ENCODE peak calls at places on chromosome 10, in nine cellular contexts. One of them, this sample, is unnamed.

GRCh38 chr10:28179490-28180099 is 123.3 kb downstream of the MPP7 start:
- DNase-seq in B cell: no peak
- DNase-seq in nephron progenitor cell: peak
- DNase-seq in fibroblast of pulmonary artery: peak
- DNase-seq in cardiac fibroblast: peak
- DNase-seq in colonic mucosa: peak
- DNase-seq in Panc1: peak
- DNase-seq in choroid plexus epithelial cell: peak
- DNase-seq in gastrocnemius medialis: no peak
- DNase-seq in this sample: peak

GRCh38 chr10:113709221-113709838 is 29.6 kb downstream of the CASP7 start:
- DNase-seq in choroid plexus epithelial cell: peak
- DNase-seq in Panc1: no peak
- DNase-seq in cardiac fibroblast: peak
- DNase-seq in gastrocnemius medialis: no peak
- DNase-seq in fibroblast of pulmonary artery: peak
- DNase-seq in nephron progenitor cell: no peak
- DNase-seq in B cell: no peak
- DNase-seq in colonic mucosa: no peak
- DNase-seq in this sample: peak

GRCh38 chr10:107718868-107719267 is 554.4 kb upstream of the SORCS1 start:
- DNase-seq in gastrocnemius medialis: no peak
- DNase-seq in nephron progenitor cell: no peak
- DNase-seq in cardiac fibroblast: peak
- DNase-seq in colonic mucosa: no peak
- DNase-seq in fibroblast of pulmonary artery: no peak
- DNase-seq in choroid plexus epithelial cell: no peak
- DNase-seq in Panc1: no peak
- DNase-seq in B cell: no peak
- DNase-seq in this sample: no peak

GRCh38 chr10:23604613-23605012 is 165.7 kb downstream of the OTUD1 start:
- DNase-seq in Panc1: no peak
- DNase-seq in nephron progenitor cell: no peak
- DNase-seq in B cell: no peak
- DNase-seq in gastrocnemius medialis: no peak
- DNase-seq in fibroblast of pulmonary artery: no peak
- DNase-seq in colonic mucosa: no peak
- DNase-seq in cardiac fibroblast: no peak
- DNase-seq in choroid plexus epithelial cell: no peak
- DNase-seq in this sample: no peak

GRCh38 chr10:61136151-61136550 is 192.2 kb upstream of the RHOBTB1 start:
- DNase-seq in B cell: no peak
- DNase-seq in colonic mucosa: no peak
- DNase-seq in nephron progenitor cell: no peak
- DNase-seq in choroid plexus epithelial cell: peak
- DNase-seq in gastrocnemius medialis: no peak
- DNase-seq in fibroblast of pulmonary artery: peak
- DNase-seq in cardiac fibroblast: no peak
- DNase-seq in Panc1: peak
- DNase-seq in this sample: no peak

GRCh38 chr10:122326806-122327205 is 47.7 kb upstream of the PLEKHA1 start:
- DNase-seq in colonic mucosa: peak
- DNase-seq in B cell: no peak
- DNase-seq in nephron progenitor cell: no peak
- DNase-seq in gastrocnemius medialis: no peak
- DNase-seq in choroid plexus epithelial cell: no peak
- DNase-seq in cardiac fibroblast: no peak
- DNase-seq in Panc1: no peak
- DNase-seq in fibroblast of pulmonary artery: no peak
- DNase-seq in this sample: no peak

GRCh38 chr10:110354322-110354766 is 49.6 kb upstream of the SMNDC1 start:
- DNase-seq in nephron progenitor cell: peak
- DNase-seq in choroid plexus epithelial cell: peak
- DNase-seq in fibroblast of pulmonary artery: peak
- DNase-seq in B cell: peak
- DNase-seq in gastrocnemius medialis: no peak
- DNase-seq in colonic mucosa: peak
- DNase-seq in Panc1: peak
- DNase-seq in cardiac fibroblast: peak
- DNase-seq in this sample: peak

GRCh38 chr10:132697568-132698200 is 88.3 kb downstream of the NKX6-2 start:
- DNase-seq in gastrocnemius medialis: no peak
- DNase-seq in B cell: no peak
- DNase-seq in Panc1: no peak
- DNase-seq in choroid plexus epithelial cell: no peak
- DNase-seq in colonic mucosa: no peak
- DNase-seq in fibroblast of pulmonary artery: no peak
- DNase-seq in nephron progenitor cell: no peak
- DNase-seq in cardiac fibroblast: no peak
- DNase-seq in this sample: no peak

GRCh38 chr10:131251146-131251541 is 60.4 kb downstream of the TCERG1L start:
- DNase-seq in cardiac fibroblast: no peak
- DNase-seq in gastrocnemius medialis: no peak
- DNase-seq in colonic mucosa: no peak
- DNase-seq in fibroblast of pulmonary artery: no peak
- DNase-seq in nephron progenitor cell: peak
- DNase-seq in B cell: no peak
- DNase-seq in Panc1: no peak
- DNase-seq in choroid plexus epithelial cell: no peak
- DNase-seq in this sample: no peak

GRCh38 chr10:89337493-89337892 is 9.7 kb downstream of the IFIT3 start:
- DNase-seq in Panc1: no peak
- DNase-seq in choroid plexus epithelial cell: peak
- DNase-seq in B cell: no peak
- DNase-seq in cardiac fibroblast: peak
- DNase-seq in nephron progenitor cell: no peak
- DNase-seq in colonic mucosa: no peak
- DNase-seq in fibroblast of pulmonary artery: peak
- DNase-seq in gastrocnemius medialis: peak
- DNase-seq in this sample: no peak

DNA sequence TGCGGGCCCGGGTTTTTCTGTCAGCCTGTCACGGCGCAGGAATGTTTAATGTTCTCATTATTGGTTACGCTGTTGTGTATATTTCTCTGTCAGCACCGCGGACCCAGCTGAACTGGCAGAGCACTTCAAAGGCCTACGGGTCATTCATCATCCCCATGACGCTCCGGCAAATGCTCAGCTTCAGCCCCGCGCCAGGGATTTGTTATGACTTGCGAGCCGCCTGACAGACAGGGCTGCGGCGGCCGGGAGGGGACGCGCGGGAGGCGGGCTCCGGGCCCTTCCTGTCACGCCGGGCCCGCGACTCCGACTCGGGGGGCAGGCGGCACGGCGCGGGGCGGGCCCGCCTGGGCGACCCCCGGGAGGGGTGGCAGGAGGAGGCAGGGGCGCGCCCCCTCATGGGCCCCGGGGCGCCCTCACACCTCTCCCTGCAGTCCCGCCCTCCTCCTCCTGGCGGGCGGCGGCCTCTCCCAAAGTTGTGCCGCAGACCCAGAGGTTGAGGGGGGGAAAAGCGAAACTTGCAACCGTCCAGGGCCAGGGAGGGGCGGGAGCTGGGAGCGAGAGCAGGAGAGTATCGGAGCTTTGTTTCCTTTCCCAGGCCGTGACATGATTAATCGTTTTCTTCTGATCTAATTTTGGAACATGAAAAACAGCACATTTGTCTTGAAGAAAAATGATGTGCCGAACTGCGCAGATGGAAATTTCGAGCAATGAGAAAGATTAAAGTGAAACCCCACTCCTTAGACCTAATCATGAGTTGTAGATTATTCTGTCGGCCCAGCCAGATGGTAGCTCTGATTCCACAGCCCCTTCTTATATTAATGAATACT is 59.3 kb upstream of the COMTD1 start:
- DNase-seq in gastrocnemius medialis: peak
- DNase-seq in choroid plexus epithelial cell: peak
- DNase-seq in fibroblast of pulmonary artery: peak
- DNase-seq in B cell: peak
- DNase-seq in cardiac fibroblast: peak
- DNase-seq in nephron progenitor cell: peak
- DNase-seq in Panc1: no peak
- DNase-seq in colonic mucosa: peak
- DNase-seq in this sample: peak
- TF ChIP-seq CTCF in gastrocnemius medialis: peak
- TF ChIP-seq CTCF in choroid plexus epithelial cell: peak
- TF ChIP-seq CTCF in fibroblast of pulmonary artery: no peak
- TF ChIP-seq CTCF in B cell: peak
- TF ChIP-seq CTCF in cardiac fibroblast: peak
- TF ChIP-seq CTCF in nephron progenitor cell: no peak
- TF ChIP-seq CTCF in Panc1: peak
- TF ChIP-seq CTCF in colonic mucosa: no peak
- TF ChIP-seq CTCF in this sample: peak

DNA sequence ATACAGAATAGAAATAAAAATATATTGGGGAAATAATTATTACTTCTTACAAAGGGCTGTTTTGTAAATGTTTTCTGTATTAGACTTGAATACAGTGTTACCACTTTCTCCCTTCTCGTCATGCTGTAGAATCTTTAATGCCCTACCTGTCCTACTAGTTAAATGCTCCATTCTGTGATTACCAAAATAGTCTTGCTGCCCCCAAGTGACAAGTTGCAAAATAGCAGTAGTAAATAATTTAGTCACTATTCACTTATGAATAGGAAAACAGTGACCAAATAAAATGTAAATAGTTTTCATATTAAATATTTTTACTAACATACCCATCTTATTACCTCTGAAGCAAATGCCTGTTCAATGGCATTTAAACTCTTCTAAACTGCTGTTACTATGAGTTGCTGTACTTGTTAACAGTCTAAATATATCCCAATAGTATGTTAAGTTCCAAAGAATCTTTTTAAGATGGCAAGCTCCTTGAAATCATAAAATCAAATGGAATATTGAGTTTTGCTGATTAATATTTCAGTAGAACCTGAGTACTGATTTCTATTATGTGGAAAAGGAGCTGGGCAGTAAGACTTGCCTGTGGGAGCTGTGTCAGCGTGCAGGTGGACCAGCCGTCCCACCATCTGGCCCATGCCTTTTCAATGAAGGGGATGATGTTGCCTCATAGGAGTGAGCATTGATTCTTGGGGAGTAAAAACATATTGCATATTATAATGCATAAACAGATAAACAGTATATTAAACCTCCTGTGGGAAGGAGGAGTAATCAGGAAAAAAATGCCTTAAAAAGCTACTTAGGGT is 18.1 kb upstream of the OIT3 start:
- DNase-seq in B cell: no peak
- DNase-seq in nephron progenitor cell: no peak
- DNase-seq in gastrocnemius medialis: no peak
- DNase-seq in fibroblast of pulmonary artery: peak
- DNase-seq in choroid plexus epithelial cell: peak
- DNase-seq in cardiac fibroblast: peak
- DNase-seq in colonic mucosa: no peak
- DNase-seq in Panc1: peak
- DNase-seq in this sample: no peak
- TF ChIP-seq CTCF in B cell: peak
- TF ChIP-seq CTCF in nephron progenitor cell: peak
- TF ChIP-seq CTCF in gastrocnemius medialis: peak
- TF ChIP-seq CTCF in fibroblast of pulmonary artery: peak
- TF ChIP-seq CTCF in choroid plexus epithelial cell: peak
- TF ChIP-seq CTCF in cardiac fibroblast: peak
- TF ChIP-seq CTCF in colonic mucosa: no peak
- TF ChIP-seq CTCF in Panc1: peak
- TF ChIP-seq CTCF in this sample: peak

GRCh38 chr10:93815304-93816091 is 57.8 kb downstream of the LGI1 start:
- DNase-seq in colonic mucosa: no peak
- DNase-seq in Panc1: no peak
- DNase-seq in B cell: no peak
- DNase-seq in nephron progenitor cell: peak
- DNase-seq in cardiac fibroblast: no peak
- DNase-seq in choroid plexus epithelial cell: peak
- DNase-seq in gastrocnemius medialis: no peak
- DNase-seq in fibroblast of pulmonary artery: no peak
- DNase-seq in this sample: no peak
- TF ChIP-seq CTCF in colonic mucosa: no peak
- TF ChIP-seq CTCF in Panc1: peak
- TF ChIP-seq CTCF in B cell: no peak
- TF ChIP-seq CTCF in nephron progenitor cell: peak
- TF ChIP-seq CTCF in cardiac fibroblast: no peak
- TF ChIP-seq CTCF in choroid plexus epithelial cell: no peak
- TF ChIP-seq CTCF in gastrocnemius medialis: no peak
- TF ChIP-seq CTCF in fibroblast of pulmonary artery: no peak
- TF ChIP-seq CTCF in this sample: peak

GRCh38 chr10:88107698-88108097 is 244.3 kb downstream of the PTEN start:
- DNase-seq in fibroblast of pulmonary artery: no peak
- DNase-seq in nephron progenitor cell: no peak
- DNase-seq in cardiac fibroblast: no peak
- DNase-seq in Panc1: no peak
- DNase-seq in colonic mucosa: no peak
- DNase-seq in B cell: no peak
- DNase-seq in gastrocnemius medialis: peak
- DNase-seq in choroid plexus epithelial cell: no peak
- DNase-seq in this sample: no peak
- TF ChIP-seq CTCF in fibroblast of pulmonary artery: no peak
- TF ChIP-seq CTCF in nephron progenitor cell: no peak
- TF ChIP-seq CTCF in cardiac fibroblast: no peak
- TF ChIP-seq CTCF in Panc1: no peak
- TF ChIP-seq CTCF in colonic mucosa: no peak
- TF ChIP-seq CTCF in B cell: no peak
- TF ChIP-seq CTCF in gastrocnemius medialis: no peak
- TF ChIP-seq CTCF in choroid plexus epithelial cell: no peak
- TF ChIP-seq CTCF in this sample: no peak

DNA sequence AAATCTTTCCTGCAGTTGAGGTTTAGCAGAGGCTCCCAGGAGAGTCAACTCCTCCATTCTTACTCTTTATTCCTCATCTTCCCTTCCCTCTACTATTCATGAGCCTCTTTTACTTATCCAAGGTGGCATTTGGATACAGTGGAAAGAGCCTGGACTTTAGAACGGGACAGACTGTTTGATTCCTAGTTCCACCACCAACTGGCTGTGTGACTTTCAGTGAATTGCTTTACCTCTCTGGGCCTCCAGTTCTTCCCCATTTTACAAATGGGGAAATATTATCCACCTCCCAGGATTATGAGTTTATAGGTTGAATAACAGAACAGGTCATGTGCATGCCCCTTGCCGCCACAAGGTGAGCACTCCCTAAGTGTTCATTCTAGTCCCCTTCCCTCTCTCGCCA is 49.9 kb downstream of the ZNF503 start:
- DNase-seq in fibroblast of pulmonary artery: no peak
- DNase-seq in colonic mucosa: no peak
- DNase-seq in choroid plexus epithelial cell: no peak
- DNase-seq in gastrocnemius medialis: no peak
- DNase-seq in nephron progenitor cell: no peak
- DNase-seq in B cell: no peak
- DNase-seq in Panc1: no peak
- DNase-seq in cardiac fibroblast: no peak
- DNase-seq in this sample: no peak
- TF ChIP-seq CTCF in fibroblast of pulmonary artery: no peak
- TF ChIP-seq CTCF in colonic mucosa: no peak
- TF ChIP-seq CTCF in choroid plexus epithelial cell: no peak
- TF ChIP-seq CTCF in gastrocnemius medialis: no peak
- TF ChIP-seq CTCF in nephron progenitor cell: no peak
- TF ChIP-seq CTCF in B cell: no peak
- TF ChIP-seq CTCF in Panc1: no peak
- TF ChIP-seq CTCF in cardiac fibroblast: no peak
- TF ChIP-seq CTCF in this sample: no peak